ENCODE peak calls at places on chromosome 13, in seven cellular contexts. One of them, this sample, is unnamed.

GRCh38 chr13:48066310-48066989 is 28.5 kb downstream of the MED4 start:
- DNase-seq in H1: no peak
- DNase-seq in HepG2: peak
- DNase-seq in GM12878: peak
- DNase-seq in K562: no peak
- DNase-seq in HCT116: no peak
- DNase-seq in SK-N-SH: no peak
- DNase-seq in this sample: no peak

GRCh38 chr13:24063281-24063851 is 97.2 kb upstream of the SPATA13 start:
- DNase-seq in H1: no peak
- DNase-seq in K562: no peak
- DNase-seq in GM12878: no peak
- DNase-seq in HepG2: no peak
- DNase-seq in HCT116: no peak
- DNase-seq in SK-N-SH: no peak
- DNase-seq in this sample: no peak

GRCh38 chr13:60765700-60766411 is 368.8 kb downstream of the TDRD3 start:
- DNase-seq in H1: no peak
- DNase-seq in HCT116: no peak
- DNase-seq in K562: no peak
- DNase-seq in HepG2: peak
- DNase-seq in GM12878: no peak
- DNase-seq in SK-N-SH: no peak
- DNase-seq in this sample: no peak

GRCh38 chr13:109243311-109243951 is 543.0 kb downstream of the IRS2 start:
- DNase-seq in HCT116: peak
- DNase-seq in H1: no peak
- DNase-seq in GM12878: no peak
- DNase-seq in SK-N-SH: no peak
- DNase-seq in HepG2: no peak
- DNase-seq in K562: no peak
- DNase-seq in this sample: no peak

GRCh38 chr13:39484506-39485313 is 118.3 kb downstream of the LHFPL6 start:
- DNase-seq in SK-N-SH: no peak
- DNase-seq in HepG2: no peak
- DNase-seq in K562: no peak
- DNase-seq in HCT116: no peak
- DNase-seq in GM12878: no peak
- DNase-seq in H1: no peak
- DNase-seq in this sample: no peak

GRCh38 chr13:99289674-99290337 is 17.4 kb downstream of the GPR183 start:
- DNase-seq in SK-N-SH: no peak
- DNase-seq in HCT116: no peak
- DNase-seq in GM12878: no peak
- DNase-seq in H1: no peak
- DNase-seq in HepG2: no peak
- DNase-seq in K562: no peak
- DNase-seq in this sample: no peak

GRCh38 chr13:99992376-99992775 is 10.8 kb downstream of the ZIC2 start:
- DNase-seq in H1: no peak
- DNase-seq in HepG2: no peak
- DNase-seq in K562: no peak
- DNase-seq in SK-N-SH: no peak
- DNase-seq in HCT116: no peak
- DNase-seq in GM12878: no peak
- DNase-seq in this sample: no peak

GRCh38 chr13:100922599-100922998 is 248.0 kb upstream of the TMTC4 start:
- DNase-seq in GM12878: no peak
- DNase-seq in HCT116: no peak
- DNase-seq in SK-N-SH: no peak
- DNase-seq in K562: no peak
- DNase-seq in HepG2: no peak
- DNase-seq in H1: no peak
- DNase-seq in this sample: no peak

GRCh38 chr13:62512194-62513141 is 1096.8 kb upstream of the PCDH20 start:
- DNase-seq in K562: no peak
- DNase-seq in HepG2: peak
- DNase-seq in HCT116: peak
- DNase-seq in H1: no peak
- DNase-seq in SK-N-SH: peak
- DNase-seq in GM12878: peak
- DNase-seq in this sample: no peak

GRCh38 chr13:43611631-43612416 is 174.9 kb downstream of the ENOX1 start:
- DNase-seq in K562: no peak
- DNase-seq in HCT116: no peak
- DNase-seq in H1: no peak
- DNase-seq in HepG2: no peak
- DNase-seq in SK-N-SH: no peak
- DNase-seq in GM12878: no peak
- DNase-seq in this sample: no peak

GRCh38 chr13:41407380-41407779 is 50.0 kb upstream of the RGCC start:
- DNase-seq in GM12878: no peak
- DNase-seq in H1: no peak
- DNase-seq in HepG2: no peak
- DNase-seq in SK-N-SH: no peak
- DNase-seq in HCT116: no peak
- DNase-seq in K562: no peak
- DNase-seq in this sample: no peak

GRCh38 chr13:28501547-28501946 is 6.6 kb upstream of the FLT1 start:
- DNase-seq in H1: no peak
- DNase-seq in HCT116: no peak
- DNase-seq in GM12878: no peak
- DNase-seq in SK-N-SH: no peak
- DNase-seq in K562: no peak
- DNase-seq in HepG2: no peak
- DNase-seq in this sample: no peak

GRCh38 chr13:75788494-75788991 is 152.4 kb downstream of the LMO7 start:
- DNase-seq in HCT116: no peak
- DNase-seq in SK-N-SH: no peak
- DNase-seq in K562: no peak
- DNase-seq in HepG2: no peak
- DNase-seq in GM12878: no peak
- DNase-seq in H1: no peak
- DNase-seq in this sample: no peak

GRCh38 chr13:97224544-97225324 is 2.6 kb downstream of the MBNL2 start:
- DNase-seq in GM12878: no peak
- DNase-seq in HCT116: no peak
- DNase-seq in H1: no peak
- DNase-seq in K562: peak
- DNase-seq in SK-N-SH: no peak
- DNase-seq in HepG2: peak
- DNase-seq in this sample: peak

GRCh38 chr13:40776232-40776631 is 5.2 kb upstream of the MRPS31 start:
- DNase-seq in GM12878: no peak
- DNase-seq in HepG2: no peak
- DNase-seq in SK-N-SH: no peak
- DNase-seq in HCT116: no peak
- DNase-seq in K562: no peak
- DNase-seq in H1: no peak
- DNase-seq in this sample: no peak

GRCh38 chr13:19090495-19090894 is 91.1 kb downstream of the TUBA3C start:
- DNase-seq in SK-N-SH: no peak
- DNase-seq in HCT116: no peak
- DNase-seq in H1: no peak
- DNase-seq in GM12878: no peak
- DNase-seq in HepG2: no peak
- DNase-seq in K562: no peak
- DNase-seq in this sample: no peak

GRCh38 chr13:21219044-21219381 is 42.6 kb downstream of the MRPL57 start:
- DNase-seq in GM12878: no peak
- DNase-seq in H1: no peak
- DNase-seq in HepG2: no peak
- DNase-seq in HCT116: no peak
- DNase-seq in K562: no peak
- DNase-seq in SK-N-SH: no peak
- DNase-seq in this sample: no peak

DNA sequence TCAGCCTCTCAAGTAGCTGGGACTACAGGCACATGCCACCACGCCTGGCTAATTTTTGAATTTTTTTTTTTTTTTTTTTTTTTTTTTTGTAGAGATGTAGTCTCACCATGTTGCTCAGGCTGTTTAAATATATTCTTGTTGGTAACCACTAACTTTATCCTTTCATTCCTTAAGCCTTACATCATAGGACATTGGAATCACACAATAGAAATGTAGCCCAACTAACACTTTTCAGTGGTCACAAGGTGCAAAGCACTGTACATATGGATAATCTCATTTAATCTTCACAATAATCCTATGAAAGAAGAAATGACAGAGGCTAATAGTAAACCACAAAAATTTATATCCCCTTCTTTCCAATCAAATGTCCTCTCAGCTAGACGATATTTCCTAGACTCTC is 417.8 kb upstream of the DACH1 start:
- DNase-seq in SK-N-SH: no peak
- DNase-seq in H1: no peak
- DNase-seq in K562: no peak
- DNase-seq in HepG2: no peak
- DNase-seq in HCT116: no peak
- DNase-seq in GM12878: no peak
- DNase-seq in this sample: no peak
- TF ChIP-seq JUND in SK-N-SH: no peak
- TF ChIP-seq JUND in H1: no peak
- TF ChIP-seq JUND in K562: no peak
- TF ChIP-seq JUND in HepG2: no peak
- TF ChIP-seq JUND in HCT116: no peak
- TF ChIP-seq JUND in GM12878: no peak
- TF ChIP-seq JUND in this sample: no peak

DNA sequence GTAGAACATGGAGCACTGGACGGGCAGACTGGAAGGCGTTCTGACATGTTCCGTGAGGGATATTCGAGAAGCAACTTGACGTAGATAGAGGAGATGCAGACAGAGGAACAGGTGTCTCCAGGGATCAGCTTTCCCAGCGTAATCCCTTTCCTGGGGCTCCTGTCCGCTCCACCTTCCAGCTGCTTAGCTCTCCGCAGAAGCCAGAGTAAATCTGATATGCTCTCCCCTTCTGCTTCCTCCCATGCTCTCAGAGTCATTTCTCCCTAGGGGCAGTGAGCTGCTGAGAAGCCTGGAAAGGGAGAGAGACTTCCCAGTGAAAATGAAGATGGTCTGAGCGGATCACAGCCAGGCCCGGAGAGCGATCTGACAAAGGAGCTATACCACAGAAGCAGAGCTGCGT is 23.0 kb upstream of the OLFM4 start:
- DNase-seq in HepG2: no peak
- DNase-seq in K562: no peak
- DNase-seq in SK-N-SH: peak
- DNase-seq in H1: no peak
- DNase-seq in GM12878: no peak
- DNase-seq in HCT116: no peak
- DNase-seq in this sample: no peak
- TF ChIP-seq JUND in HepG2: no peak
- TF ChIP-seq JUND in K562: no peak
- TF ChIP-seq JUND in SK-N-SH: no peak
- TF ChIP-seq JUND in H1: no peak
- TF ChIP-seq JUND in GM12878: no peak
- TF ChIP-seq JUND in HCT116: no peak
- TF ChIP-seq JUND in this sample: no peak

GRCh38 chr13:103099894-103100293 is 33.7 kb upstream of the SLC10A2 start:
- DNase-seq in GM12878: no peak
- DNase-seq in K562: no peak
- DNase-seq in SK-N-SH: no peak
- DNase-seq in HepG2: no peak
- DNase-seq in H1: no peak
- DNase-seq in HCT116: no peak
- DNase-seq in this sample: no peak
- TF ChIP-seq JUND in GM12878: no peak
- TF ChIP-seq JUND in K562: no peak
- TF ChIP-seq JUND in SK-N-SH: no peak
- TF ChIP-seq JUND in HepG2: no peak
- TF ChIP-seq JUND in H1: no peak
- TF ChIP-seq JUND in HCT116: no peak
- TF ChIP-seq JUND in this sample: no peak

GRCh38 chr13:45630791-45631190 is 15.3 kb upstream of the ERICH6B start:
- DNase-seq in HCT116: no peak
- DNase-seq in HepG2: no peak
- DNase-seq in K562: no peak
- DNase-seq in SK-N-SH: no peak
- DNase-seq in GM12878: no peak
- DNase-seq in H1: no peak
- DNase-seq in this sample: no peak
- TF ChIP-seq JUND in HCT116: no peak
- TF ChIP-seq JUND in HepG2: no peak
- TF ChIP-seq JUND in K562: no peak
- TF ChIP-seq JUND in SK-N-SH: no peak
- TF ChIP-seq JUND in GM12878: no peak
- TF ChIP-seq JUND in H1: no peak
- TF ChIP-seq JUND in this sample: no peak

GRCh38 chr13:26497991-26498423 is 59.5 kb upstream of the WASF3 start:
- DNase-seq in HepG2: no peak
- DNase-seq in SK-N-SH: no peak
- DNase-seq in GM12878: no peak
- DNase-seq in K562: no peak
- DNase-seq in H1: no peak
- DNase-seq in HCT116: no peak
- DNase-seq in this sample: no peak
- TF ChIP-seq JUND in HepG2: no peak
- TF ChIP-seq JUND in SK-N-SH: peak
- TF ChIP-seq JUND in GM12878: no peak
- TF ChIP-seq JUND in K562: no peak
- TF ChIP-seq JUND in H1: no peak
- TF ChIP-seq JUND in HCT116: no peak
- TF ChIP-seq JUND in this sample: no peak